ENCODE peak calls at places on chromosomes 1 and 21, in five cellular contexts. M is caudate nucleus, C is lung, U is non-pigmented ciliary epithelial cell, J is NCI-H1105. G is an unnamed sample.

GRCh38 chr1:23475134-23475628 is 8.8 kb downstream of the ASAP3 start:
- DNase-seq in C (no peak), M (no peak), J (no peak), U (peak; percentile 86), G (no peak)

GRCh38 chr1:246107516-246108277 is 399.4 kb downstream of the SMYD3 start:
- DNase-seq in C (no peak), J (no peak), U (no peak), M (no peak), G (no peak)

GRCh38 chr1:157193702-157194391 is 55.7 kb upstream of the ETV3 start:
- DNase-seq in U (peak; percentile 15), C (peak; percentile 70), J (peak; percentile 82), M (peak; percentile 24), G (peak; percentile 54)

GRCh38 chr1:243230914-243231313 is 24.2 kb downstream of the CEP170 start:
- DNase-seq in J (no peak), C (no peak), U (no peak), M (no peak), G (no peak)

GRCh38 chr1:178539291-178539690 is 26.4 kb downstream of the TEX35 start:
- DNase-seq in J (no peak), M (no peak), U (no peak), C (no peak), G (no peak)

GRCh38 chr1:71285529-71285928 is 204.7 kb upstream of the ZRANB2 start:
- DNase-seq in J (no peak), U (no peak), M (no peak), C (no peak), G (no peak)

GRCh38 chr1:179042700-179043099 is 17.0 kb downstream of the FAM20B start:
- DNase-seq in M (no peak), J (no peak), C (no peak), U (no peak), G (no peak)

GRCh38 chr1:187819081-187819480 is 990.3 kb downstream of the PLA2G4A start:
- DNase-seq in J (no peak), M (no peak), U (no peak), C (no peak), G (no peak)

GRCh38 chr1:111934346-111934745 is 55.1 kb downstream of the KCND3 start:
- DNase-seq in J (no peak), U (no peak), C (no peak), M (no peak), G (no peak)

GRCh38 chr1:173190101-173190895 is 16.8 kb downstream of the TNFSF4 start:
- DNase-seq in U (no peak), C (peak; percentile 84), M (peak; percentile 8), J (peak; percentile 13), G (peak; percentile 29)

GRCh38 chr1:219416598-219417238 is 196.2 kb downstream of the ZC3H11B start:
- DNase-seq in U (no peak), C (peak; percentile 43), M (no peak), J (peak; percentile 24), G (peak; percentile 16)

GRCh38 chr1:46288485-46289133 is 14.8 kb downstream of the LRRC41 start:
- DNase-seq in J (no peak), C (no peak), M (no peak), U (peak; percentile 44), G (no peak)

GRCh38 chr1:227729881-227730629 is 5.0 kb downstream of the JMJD4 start:
- DNase-seq in C (no peak), U (peak; percentile 13), M (no peak), J (no peak), G (no peak)

GRCh38 chr21:15564907-15565306 is 164.9 kb upstream of the USP25 start:
- DNase-seq in C (peak; percentile 40), U (no peak), M (no peak), J (no peak), G (no peak)

GRCh38 chr1:40185951-40186864 is 25.0 kb downstream of the RLF start:
- DNase-seq in M (no peak), J (no peak), C (no peak), U (peak; percentile 73), G (no peak)

GRCh38 chr1:212218911-212219310 is 66.3 kb upstream of the PPP2R5A start:
- DNase-seq in C (no peak), U (peak; percentile 74), M (no peak), J (no peak), G (no peak)

GRCh38 chr1:12177156-12177998 is 10.6 kb downstream of the TNFRSF1B start:
- DNase-seq in M (no peak), C (no peak), U (no peak), J (no peak), G (no peak)

GRCh38 chr21:36976882-36977651 is 10.6 kb upstream of the HLCS start:
- DNase-seq in J (no peak), U (peak; percentile 47), C (peak; percentile 29), M (no peak), G (no peak)

GRCh38 chr1:89871768-89872473 is 51.1 kb downstream of the LRRC8D start:
- DNase-seq in U (no peak), J (no peak), C (no peak), M (no peak), G (no peak)

GRCh38 chr1:31750858-31751638 is 13.1 kb downstream of the ADGRB2 start:
- DNase-seq in U (no peak), C (no peak), J (no peak), M (no peak), G (no peak)

GRCh38 chr1:94928293-94928939 is 1.5 kb upstream of the CNN3 start:
- DNase-seq in C (no peak), M (no peak), J (no peak), U (no peak), G (no peak)

GRCh38 chr1:183443025-183443424 is 24.8 kb upstream of the NMNAT2 start:
- DNase-seq in U (no peak), J (no peak), M (no peak), C (no peak), G (no peak)

GRCh38 chr1:232570007-232570406 is 59.9 kb downstream of the SIPA1L2 start:
- DNase-seq in U (no peak), M (no peak), J (no peak), C (no peak), G (no peak)

GRCh38 chr1:1080122-1080753 is 6.1 kb upstream of the RNF223 start:
- DNase-seq in J (peak; percentile 71), C (peak; percentile 74), M (no peak), U (no peak), G (no peak)

GRCh38 chr1:201385299-201385891 is 7.9 kb upstream of the TNNT2 start:
- DNase-seq in M (no peak), C (peak; percentile 66), J (peak; percentile 52), U (no peak), G (peak; percentile 24)

GRCh38 chr1:17839641-17840196 is 84.6 kb downstream of the ACTL8 start:
- DNase-seq in J (no peak), U (no peak), M (no peak), C (no peak), G (no peak)